ENCODE peak calls at places on chromosomes 1 and 21, in six cellular contexts. M is lower leg skin, D is breast epithelium, W is GM12891, E is IMR-90, I is GM12892. Q is an unnamed sample.

GRCh38 chr1:22745675-22746585 is 35.3 kb downstream of the EPHB2 start:
- DNase-seq in D (no peak), I (no peak), M (no peak), W (no peak), E (peak), Q (no peak)

GRCh38 chr1:51131185-51131584 is 29.2 kb downstream of the C1orf185 start:
- DNase-seq in I (no peak), M (no peak), D (no peak), W (no peak), E (no peak), Q (no peak)

GRCh38 chr21:34883501-34884271 is 165.4 kb downstream of the RUNX1 start:
- DNase-seq in W (no peak), I (no peak), M (no peak), D (no peak), E (no peak), Q (no peak)

GRCh38 chr1:234645474-234645953 is 35.5 kb upstream of the IRF2BP2 start:
- DNase-seq in I (no peak), D (no peak), W (no peak), M (no peak), E (no peak), Q (no peak)

GRCh38 chr1:227786673-227787512 is 28.6 kb upstream of the PRSS38 start:
- DNase-seq in M (peak), W (peak), I (no peak), E (no peak), D (peak), Q (peak)

GRCh38 chr1:177411371-177411770 is 240.6 kb downstream of the BRINP2 start:
- DNase-seq in M (no peak), I (no peak), E (no peak), D (no peak), W (no peak), Q (no peak)

GRCh38 chr1:71303617-71304041 is 222.8 kb upstream of the ZRANB2 start:
- DNase-seq in W (no peak), E (no peak), I (no peak), D (no peak), M (no peak), Q (no peak)

GRCh38 chr1:40265298-40265697 is 7.3 kb downstream of the ZMPSTE24 start:
- DNase-seq in M (no peak), W (no peak), E (no peak), I (no peak), D (no peak), Q (no peak)

GRCh38 chr1:7299329-7299799 is 471.7 kb upstream of the VAMP3 start:
- DNase-seq in W (no peak), M (peak), D (peak), E (peak), I (no peak), Q (peak)

GRCh38 chr1:36366091-36366661 is 19.5 kb downstream of the STK40 start:
- DNase-seq in D (no peak), W (no peak), M (no peak), I (no peak), E (peak), Q (no peak)

GRCh38 chr1:160488347-160489058 is 34.6 kb downstream of the SLAMF6 start:
- DNase-seq in I (no peak), E (no peak), M (no peak), D (no peak), W (no peak), Q (no peak)

DNA sequence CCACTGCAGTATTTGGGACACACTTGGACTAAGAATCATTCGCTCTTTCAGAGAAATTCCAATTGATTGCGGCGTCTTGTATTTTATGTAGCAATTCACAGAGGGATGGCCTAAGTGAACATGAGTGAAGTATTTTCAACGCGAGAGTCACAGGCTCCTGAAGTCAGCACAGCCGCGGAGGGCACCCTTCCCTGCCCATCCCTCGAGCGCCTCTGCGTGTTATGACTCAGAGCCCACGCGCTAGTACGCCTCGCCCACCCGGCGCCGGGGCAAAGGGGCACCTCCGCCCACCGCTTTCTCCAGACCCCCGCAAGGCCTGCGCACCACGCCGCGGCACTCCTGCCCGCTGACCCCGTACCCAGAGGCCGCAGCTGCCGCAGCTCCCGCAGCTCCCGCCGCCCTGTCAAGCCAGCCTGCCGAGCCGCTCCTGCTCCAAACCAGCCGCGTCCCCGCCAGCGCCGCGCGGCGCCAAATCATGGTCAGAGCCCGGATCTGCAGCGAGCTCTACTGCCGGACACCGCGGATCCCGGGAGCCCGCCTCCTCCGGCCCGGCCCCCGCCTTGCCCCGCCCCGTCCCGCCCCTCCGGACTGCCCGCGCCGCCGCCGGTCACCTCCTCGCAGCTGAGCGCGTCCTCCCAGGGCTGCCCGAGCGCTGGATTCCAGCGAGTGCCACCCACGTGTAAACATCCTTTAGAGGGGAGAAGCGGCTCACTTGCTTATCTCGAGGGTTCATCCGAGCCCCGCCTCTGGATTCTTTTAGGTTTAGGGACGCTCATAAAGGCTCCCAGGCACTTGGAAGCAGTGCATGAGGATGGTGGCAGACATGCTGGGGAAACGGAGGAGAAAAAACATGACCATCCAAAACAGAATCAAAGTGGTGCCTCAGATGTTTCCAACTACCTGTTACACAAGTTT is at the start of gene GLRX2:
- DNase-seq in W (peak), I (peak), D (peak), M (peak), E (peak), Q (peak)
- TF ChIP-seq POLR2A in W (peak), I (peak), D (no peak), M (no peak), E (peak), Q (no peak)

GRCh38 chr1:94831636-94832035 is 11.5 kb downstream of the SLC44A3 start:
- DNase-seq in I (no peak), M (no peak), W (no peak), E (no peak), D (no peak), Q (no peak)

GRCh38 chr1:94840811-94841210 is 20.7 kb downstream of the SLC44A3 start:
- DNase-seq in I (no peak), W (no peak), E (no peak), D (no peak), M (no peak), Q (no peak)

GRCh38 chr1:94832446-94832845 is 12.3 kb downstream of the SLC44A3 start:
- DNase-seq in W (no peak), M (no peak), I (no peak), E (peak), D (no peak), Q (no peak)

DNA sequence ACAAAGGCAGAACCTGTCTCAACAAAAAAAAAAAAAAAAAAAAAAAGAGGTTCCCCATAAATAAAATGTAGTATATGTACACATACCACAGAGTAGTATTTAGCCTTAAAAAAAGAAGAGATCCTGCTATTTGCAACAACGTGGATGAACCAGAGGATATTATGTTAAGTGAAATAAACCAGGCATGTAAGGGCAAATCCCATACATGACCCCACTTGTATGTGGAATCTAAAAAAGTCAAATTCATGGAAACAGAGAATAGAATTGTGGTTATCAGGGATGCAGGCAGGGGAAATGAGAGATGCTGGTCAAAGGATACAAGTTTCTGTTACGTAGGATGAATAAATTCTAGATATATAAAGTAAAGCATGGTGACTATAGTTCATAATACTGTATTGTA is 16.7 kb downstream of the SLC44A3 start:
- DNase-seq in D (no peak), W (no peak), E (no peak), M (no peak), I (no peak), Q (no peak)
- TF ChIP-seq POLR2A in D (no peak), W (no peak), E (no peak), M (no peak), I (no peak), Q (no peak)

GRCh38 chr21:38905328-38905727 is 99.6 kb downstream of the ETS2 start:
- DNase-seq in W (no peak), E (no peak), I (no peak), M (no peak), D (no peak), Q (no peak)

GRCh38 chr21:38905751-38906150 is 100.0 kb downstream of the ETS2 start:
- DNase-seq in D (no peak), M (no peak), I (no peak), W (no peak), E (no peak), Q (no peak)

GRCh38 chr21:38902608-38903445 is 97.1 kb downstream of the ETS2 start:
- DNase-seq in E (no peak), D (no peak), M (peak), I (no peak), W (no peak), Q (no peak)

GRCh38 chr21:38900499-38900898 is 94.8 kb downstream of the ETS2 start:
- DNase-seq in E (no peak), D (no peak), W (no peak), M (no peak), I (no peak), Q (no peak)

DNA sequence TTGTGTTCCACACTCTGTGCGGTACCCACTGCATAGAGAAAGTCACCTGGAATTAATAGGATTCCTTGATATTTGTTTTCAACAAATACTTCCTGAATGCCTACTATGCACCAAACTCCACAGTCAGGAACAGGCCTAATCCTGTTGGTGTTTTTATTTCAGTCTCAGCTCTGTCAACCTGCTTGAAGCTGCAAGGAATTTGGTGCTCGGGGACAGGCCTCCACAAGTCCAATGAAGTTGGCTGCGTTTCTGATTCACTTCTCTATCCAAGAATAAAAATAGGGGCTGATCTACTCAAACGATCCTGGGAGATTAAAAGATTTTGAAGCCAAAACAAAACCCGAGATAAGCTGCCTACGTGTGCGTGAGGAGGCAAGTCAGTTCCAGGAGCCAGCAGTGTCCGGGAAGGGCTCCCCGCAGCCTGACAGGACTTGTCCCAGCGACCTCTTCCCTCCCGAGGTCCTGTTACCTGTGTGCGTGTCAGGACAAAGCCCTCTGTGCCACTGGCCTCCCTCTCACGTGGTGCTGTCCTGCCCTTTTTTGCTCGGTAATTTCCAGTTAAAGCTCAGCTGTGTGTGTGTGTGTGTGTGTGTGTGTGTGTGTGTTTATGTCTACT is 98.0 kb downstream of the ETS2 start:
- DNase-seq in D (peak), W (no peak), I (no peak), M (peak), E (no peak), Q (peak)
- TF ChIP-seq POLR2A in D (no peak), W (no peak), I (no peak), M (no peak), E (no peak), Q (no peak)

GRCh38 chr1:161946071-161946987 is 77.3 kb downstream of the OLFML2B start:
- DNase-seq in M (no peak), W (no peak), E (peak), D (no peak), I (no peak), Q (no peak)
- TF ChIP-seq POLR2A in M (no peak), W (no peak), E (no peak), D (no peak), I (no peak), Q (no peak)

Q was measured in stomach.